ENCODE peak calls at places on chromosomes 6 and 20, in ten cellular contexts. X is Panc1; B is lower leg skin; P is heart left ventricle; E is fibroblast of lung; H is upper lobe of right lung; C is CD4-positive, alpha-beta T cell; Q is uterus; V is gastrocnemius medialis; T is B cell. K is an unnamed sample.

GRCh38 chr6:161242779-161243693 is 30.8 kb downstream of the AGPAT4 start:
- DNase-seq in Q (no peak), V (no peak), X (no peak), T (no peak), C (no peak), H (peak), P (no peak), B (peak), E (peak), K (peak)

GRCh38 chr20:4167261-4168004 is 152.1 kb upstream of the RNF24 start:
- DNase-seq in T (no peak), E (no peak), B (no peak), C (no peak), X (no peak), P (no peak), H (no peak), V (no peak), Q (no peak), K (no peak)

GRCh38 chr6:25133479-25133878 is 145.7 kb upstream of the CARMIL1 start:
- DNase-seq in V (no peak), B (no peak), H (no peak), C (no peak), E (no peak), X (no peak), P (no peak), T (no peak), Q (no peak), K (no peak)

GRCh38 chr6:127290391-127290963 is 23.8 kb downstream of the RNF146 start:
- DNase-seq in H (no peak), X (no peak), E (no peak), Q (no peak), P (no peak), B (no peak), T (no peak), V (no peak), C (no peak), K (no peak)

GRCh38 chr6:41757931-41758640 is 10.9 kb upstream of the PGC start:
- DNase-seq in V (no peak), H (no peak), T (no peak), P (no peak), C (no peak), B (no peak), Q (no peak), E (no peak), X (no peak), K (no peak)

GRCh38 chr6:31010393-31011060 is at the start of gene MUC22:
- DNase-seq in Q (no peak), E (peak), V (no peak), X (no peak), H (no peak), T (no peak), B (no peak), P (peak), C (no peak), K (no peak)

GRCh38 chr20:58344741-58345140 is 35.2 kb downstream of the RAB22A start:
- DNase-seq in P (no peak), E (no peak), T (no peak), V (no peak), X (no peak), C (no peak), H (no peak), Q (no peak), B (no peak), K (no peak)

GRCh38 chr6:143692696-143693095 is 14.9 kb downstream of the PHACTR2 start:
- DNase-seq in P (no peak), X (no peak), T (no peak), V (no peak), E (peak), H (no peak), C (no peak), Q (no peak), B (no peak), K (no peak)

GRCh38 chr6:27940766-27941165 is 16.3 kb upstream of the OR2B6 start:
- DNase-seq in P (no peak), V (no peak), H (no peak), X (no peak), E (no peak), C (no peak), T (no peak), B (no peak), Q (no peak), K (no peak)

GRCh38 chr20:9218412-9219001 is 149.6 kb downstream of the PLCB4 start:
- DNase-seq in C (no peak), T (no peak), V (no peak), Q (peak), E (peak), P (no peak), H (no peak), B (no peak), X (no peak), K (no peak)
- TF ChIP-seq CTCF in C (no peak), T (no peak), V (no peak), Q (no peak), E (no peak), P (no peak), H (no peak), B (no peak), X (no peak), K (no peak)

GRCh38 chr6:43494766-43495165 is 15.4 kb downstream of the LRRC73 start:
- DNase-seq in H (no peak), C (no peak), E (no peak), V (no peak), B (no peak), X (no peak), Q (no peak), P (no peak), T (no peak), K (no peak)

GRCh38 chr6:43495409-43495941 is 14.7 kb downstream of the LRRC73 start:
- DNase-seq in Q (no peak), P (no peak), H (no peak), X (no peak), V (no peak), T (no peak), E (no peak), C (no peak), B (no peak), K (no peak)

GRCh38 chr6:43497129-43497396 is 13.1 kb downstream of the LRRC73 start:
- DNase-seq in X (no peak), H (no peak), Q (no peak), C (no peak), T (no peak), P (no peak), E (no peak), V (no peak), B (no peak), K (no peak)

GRCh38 chr6:43497694-43498093 is 12.5 kb downstream of the LRRC73 start:
- DNase-seq in Q (no peak), B (no peak), P (no peak), X (no peak), C (no peak), V (no peak), T (no peak), H (no peak), E (no peak), K (no peak)

GRCh38 chr6:43496370-43497128 is 13.6 kb downstream of the LRRC73 start:
- DNase-seq in C (no peak), Q (no peak), X (no peak), B (peak), E (peak), H (no peak), P (no peak), V (no peak), T (no peak), K (no peak)
- TF ChIP-seq CTCF in C (no peak), Q (peak), X (peak), B (no peak), E (peak), H (peak), P (peak), V (peak), T (peak), K (no peak)

GRCh38 chr6:94071835-94072234 is 652.5 kb upstream of the EPHA7 start:
- DNase-seq in X (no peak), B (no peak), V (no peak), C (no peak), H (no peak), P (no peak), E (peak), T (no peak), Q (no peak), K (no peak)
- TF ChIP-seq CTCF in X (peak), B (no peak), V (no peak), C (no peak), H (no peak), P (no peak), E (no peak), T (no peak), Q (no peak), K (no peak)

GRCh38 chr6:47009583-47009982 is 32.5 kb downstream of the ADGRF1 start:
- DNase-seq in T (no peak), P (no peak), C (no peak), X (no peak), V (no peak), B (no peak), H (no peak), Q (no peak), E (no peak), K (no peak)
- TF ChIP-seq CTCF in T (no peak), P (no peak), C (no peak), X (peak), V (no peak), B (no peak), H (no peak), Q (no peak), E (no peak), K (no peak)

GRCh38 chr6:131470549-131470948 is 102.5 kb upstream of the ARG1 start:
- DNase-seq in T (no peak), C (no peak), P (no peak), X (no peak), V (no peak), E (no peak), H (no peak), B (no peak), Q (no peak), K (no peak)

GRCh38 chr6:131471331-131471730 is 101.7 kb upstream of the ARG1 start:
- DNase-seq in X (no peak), C (no peak), Q (no peak), T (no peak), B (no peak), E (no peak), P (no peak), V (no peak), H (no peak), K (no peak)

GRCh38 chr6:131476362-131476761 is 96.7 kb upstream of the ARG1 start:
- DNase-seq in Q (no peak), P (no peak), C (no peak), T (no peak), V (no peak), X (no peak), H (no peak), E (no peak), B (no peak), K (no peak)
- TF ChIP-seq CTCF in Q (no peak), P (no peak), C (no peak), T (no peak), V (no peak), X (no peak), H (no peak), E (no peak), B (no peak), K (no peak)

DNA sequence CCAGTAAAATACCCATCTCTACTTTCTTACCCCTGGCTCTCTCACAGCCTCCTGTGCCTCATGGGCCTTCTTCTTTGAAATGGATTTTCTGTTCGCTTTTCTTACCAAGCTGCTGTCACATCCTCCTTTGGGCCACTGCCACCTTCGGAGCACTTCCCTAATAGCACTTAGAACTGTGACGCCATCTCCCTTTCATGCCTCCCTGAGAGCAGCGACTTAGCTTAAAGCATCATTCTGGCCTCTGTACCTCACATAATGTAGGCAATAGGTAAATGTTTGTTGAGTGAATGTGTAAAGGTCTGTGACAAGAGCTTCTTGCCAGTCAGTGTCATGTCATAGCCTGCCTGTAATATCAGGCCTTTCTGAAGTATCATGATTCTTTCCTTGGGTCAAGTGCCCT is 78.8 kb downstream of the ADGRG6 start:
- DNase-seq in X (no peak), T (no peak), P (no peak), H (no peak), Q (no peak), E (no peak), B (no peak), V (no peak), C (no peak), K (no peak)
- TF ChIP-seq CTCF in X (no peak), T (no peak), P (no peak), H (no peak), Q (no peak), E (no peak), B (no peak), V (no peak), C (no peak), K (no peak)